ENCODE peak calls at places on chromosomes 6 and 20, in five cellular contexts. P is cardiac muscle cell; E is stimulated activated CD4-positive, alpha-beta T cell treated with anti-CD3 and anti-CD28 coated beads, Interleukin-1b, Interleukin-23, amount 100 ng/mL, for 24 hours; O is occipital lobe; Z is RCC 7860. L is an unnamed sample.

GRCh38 chr20:24116611-24117010 is 128.0 kb upstream of the GGTLC1 start:
- DNase-seq in P (no peak), E (no peak), O (no peak), Z (no peak), L (no peak)

GRCh38 chr6:15312500-15312899 is 66.6 kb downstream of the JARID2 start:
- DNase-seq in P (peak), E (no peak), O (no peak), Z (peak), L (no peak)

GRCh38 chr6:140979642-140980091 is 1153.1 kb upstream of the GJE1 start:
- DNase-seq in P (peak), E (no peak), O (no peak), Z (no peak), L (no peak)

GRCh38 chr20:8118735-8119134 is 13.3 kb upstream of the PLCB1 start:
- DNase-seq in P (no peak), E (no peak), O (no peak), Z (no peak), L (no peak)

GRCh38 chr6:19394051-19394450 is 443.1 kb upstream of the ID4 start:
- DNase-seq in P (no peak), E (no peak), O (no peak), Z (no peak), L (no peak)

GRCh38 chr20:36585410-36586125 is 12.2 kb downstream of the TGIF2 start:
- DNase-seq in P (no peak), E (no peak), O (no peak), Z (no peak), L (no peak)

GRCh38 chr20:61891476-61891875 is 174.2 kb downstream of the TAF4 start:
- DNase-seq in P (no peak), E (no peak), O (no peak), Z (no peak), L (no peak)

GRCh38 chr20:64133951-64134407 is 26.6 kb upstream of the NPBWR2 start:
- DNase-seq in P (no peak), E (no peak), O (no peak), Z (no peak), L (no peak)

GRCh38 chr6:52843600-52843999 is 3.0 kb upstream of the GSTA5 start:
- DNase-seq in P (no peak), E (no peak), O (no peak), Z (no peak), L (no peak)

GRCh38 chr6:148137652-148138051 is 205.0 kb upstream of the SASH1 start:
- DNase-seq in P (no peak), E (no peak), O (no peak), Z (no peak), L (no peak)

GRCh38 chr6:158538741-158539140 is 21.1 kb upstream of the TMEM181 start:
- DNase-seq in P (no peak), E (no peak), O (no peak), Z (no peak), L (no peak)

GRCh38 chr6:134340574-134340973 is 22.7 kb upstream of the SGK1 start:
- DNase-seq in P (peak), E (no peak), O (no peak), Z (no peak), L (no peak)

GRCh38 chr20:20003088-20003954 is 13.8 kb upstream of the NAA20 start:
- DNase-seq in P (peak), E (no peak), O (peak), Z (no peak), L (no peak)

GRCh38 chr20:57287007-57287810 is 20.8 kb upstream of the BMP7 start:
- DNase-seq in P (no peak), E (no peak), O (no peak), Z (no peak), L (no peak)

GRCh38 chr6:11224252-11224965 is 8.1 kb downstream of the NEDD9 start:
- DNase-seq in P (peak), E (no peak), O (no peak), Z (peak), L (peak)

GRCh38 chr6:99189823-99190721 is 159.4 kb downstream of the FAXC start:
- DNase-seq in P (no peak), E (no peak), O (no peak), Z (no peak), L (no peak)

GRCh38 chr6:12173670-12174069 is 116.5 kb upstream of the EDN1 start:
- DNase-seq in P (no peak), E (no peak), O (no peak), Z (peak), L (no peak)

GRCh38 chr6:166588691-166589333 is 2.3 kb upstream of the RAMACL start:
- DNase-seq in P (peak), E (no peak), O (no peak), Z (no peak), L (no peak)

GRCh38 chr6:169520104-169520503 is 181.7 kb downstream of the WDR27 start:
- DNase-seq in P (peak), E (no peak), O (no peak), Z (no peak), L (no peak)

GRCh38 chr6:168526841-168527281 is 85.9 kb downstream of the SMOC2 start:
- DNase-seq in P (peak), E (no peak), O (no peak), Z (no peak), L (no peak)

GRCh38 chr6:31157543-31158139 is at the start of gene CCHCR1:
- DNase-seq in P (no peak), E (no peak), O (no peak), Z (no peak), L (no peak)

GRCh38 chr20:46810442-46811327 is 84.0 kb upstream of the EYA2 start:
- DNase-seq in P (no peak), E (no peak), O (no peak), Z (no peak), L (no peak)

GRCh38 chr20:15654208-15654649 is 919.0 kb downstream of the KIF16B start:
- DNase-seq in P (peak), E (no peak), O (no peak), Z (peak), L (peak)

GRCh38 chr20:63577317-63577894 is 3.4 kb upstream of the HELZ2 start:
- DNase-seq in P (no peak), E (no peak), O (no peak), Z (no peak), L (no peak)